ENCODE peak calls at places on chromosomes 4 and X, in nine cellular contexts. One of them, this sample, is unnamed.

GRCh38 chrX:36434521-36434920 is 515.0 kb downstream of the CFAP47 start:
- DNase-seq in ovary: no peak
- DNase-seq in Panc1: no peak
- DNase-seq in OCI-LY7: no peak
- DNase-seq in fibroblast of lung: peak; percentile 15
- DNase-seq in kidney: no peak
- DNase-seq in brain microvascular endothelial cell: no peak
- DNase-seq in thoracic aorta: no peak
- DNase-seq in AG04450: no peak
- DNase-seq in this sample: no peak

GRCh38 chr4:7912826-7913225 is 26.8 kb downstream of the AFAP1 start:
- DNase-seq in brain microvascular endothelial cell: no peak
- DNase-seq in thoracic aorta: no peak
- DNase-seq in Panc1: no peak
- DNase-seq in ovary: no peak
- DNase-seq in OCI-LY7: no peak
- DNase-seq in kidney: no peak
- DNase-seq in fibroblast of lung: no peak
- DNase-seq in AG04450: no peak
- DNase-seq in this sample: no peak

GRCh38 chr4:86218721-86219481 is 141.0 kb downstream of the MAPK10 start:
- DNase-seq in kidney: no peak
- DNase-seq in AG04450: peak; percentile 4
- DNase-seq in ovary: no peak
- DNase-seq in fibroblast of lung: peak; percentile 92
- DNase-seq in thoracic aorta: no peak
- DNase-seq in OCI-LY7: no peak
- DNase-seq in Panc1: no peak
- DNase-seq in brain microvascular endothelial cell: peak; percentile 23
- DNase-seq in this sample: no peak

GRCh38 chrX:39946822-39947221 is 150.9 kb downstream of the BCOR start:
- DNase-seq in OCI-LY7: no peak
- DNase-seq in ovary: no peak
- DNase-seq in kidney: peak; percentile 13
- DNase-seq in AG04450: peak; percentile 8
- DNase-seq in fibroblast of lung: peak; percentile 44
- DNase-seq in brain microvascular endothelial cell: peak; percentile 82
- DNase-seq in thoracic aorta: no peak
- DNase-seq in Panc1: no peak
- DNase-seq in this sample: no peak

GRCh38 chr4:152308925-152309324 is 227.0 kb downstream of the FBXW7 start:
- DNase-seq in thoracic aorta: no peak
- DNase-seq in ovary: no peak
- DNase-seq in AG04450: no peak
- DNase-seq in fibroblast of lung: no peak
- DNase-seq in brain microvascular endothelial cell: no peak
- DNase-seq in Panc1: no peak
- DNase-seq in OCI-LY7: no peak
- DNase-seq in kidney: no peak
- DNase-seq in this sample: no peak

GRCh38 chr4:184538023-184538599 is 63.8 kb upstream of the IRF2 start:
- DNase-seq in AG04450: peak; percentile 73
- DNase-seq in fibroblast of lung: peak; percentile 94
- DNase-seq in brain microvascular endothelial cell: peak; percentile 89
- DNase-seq in ovary: peak; percentile 92
- DNase-seq in kidney: peak; percentile 93
- DNase-seq in thoracic aorta: peak; percentile 75
- DNase-seq in OCI-LY7: peak; percentile 93
- DNase-seq in Panc1: peak; percentile 74
- DNase-seq in this sample: peak; percentile 41

GRCh38 chr4:145786830-145787229 is 106.9 kb downstream of the C4orf51 start:
- DNase-seq in OCI-LY7: no peak
- DNase-seq in Panc1: no peak
- DNase-seq in brain microvascular endothelial cell: no peak
- DNase-seq in ovary: no peak
- DNase-seq in fibroblast of lung: no peak
- DNase-seq in AG04450: no peak
- DNase-seq in kidney: no peak
- DNase-seq in thoracic aorta: no peak
- DNase-seq in this sample: no peak

GRCh38 chrX:150683536-150684146 is 9.6 kb upstream of the MTMR1 start:
- DNase-seq in kidney: no peak
- DNase-seq in fibroblast of lung: peak; percentile 49
- DNase-seq in ovary: no peak
- DNase-seq in thoracic aorta: no peak
- DNase-seq in AG04450: no peak
- DNase-seq in OCI-LY7: peak; percentile 62
- DNase-seq in brain microvascular endothelial cell: no peak
- DNase-seq in Panc1: no peak
- DNase-seq in this sample: peak; percentile 38

GRCh38 chr4:53716011-53716410 is 124.7 kb upstream of the LNX1 start:
- DNase-seq in OCI-LY7: no peak
- DNase-seq in ovary: no peak
- DNase-seq in brain microvascular endothelial cell: no peak
- DNase-seq in kidney: no peak
- DNase-seq in Panc1: no peak
- DNase-seq in fibroblast of lung: peak; percentile 12
- DNase-seq in AG04450: no peak
- DNase-seq in thoracic aorta: no peak
- DNase-seq in this sample: no peak

GRCh38 chr4:183797445-183798248 is 107.5 kb upstream of the STOX2 start:
- DNase-seq in OCI-LY7: no peak
- DNase-seq in kidney: peak; percentile 81
- DNase-seq in brain microvascular endothelial cell: no peak
- DNase-seq in ovary: no peak
- DNase-seq in fibroblast of lung: peak; percentile 14
- DNase-seq in Panc1: no peak
- DNase-seq in AG04450: no peak
- DNase-seq in thoracic aorta: no peak
- DNase-seq in this sample: no peak

GRCh38 chr4:174874898-174875297 is 43.3 kb upstream of the ADAM29 start:
- DNase-seq in Panc1: no peak
- DNase-seq in ovary: no peak
- DNase-seq in fibroblast of lung: no peak
- DNase-seq in AG04450: no peak
- DNase-seq in kidney: no peak
- DNase-seq in OCI-LY7: peak; percentile 59
- DNase-seq in thoracic aorta: no peak
- DNase-seq in brain microvascular endothelial cell: no peak
- DNase-seq in this sample: no peak

GRCh38 chrX:23312136-23312535 is 22.5 kb upstream of the PTCHD1 start:
- DNase-seq in ovary: no peak
- DNase-seq in fibroblast of lung: no peak
- DNase-seq in AG04450: no peak
- DNase-seq in brain microvascular endothelial cell: no peak
- DNase-seq in Panc1: no peak
- DNase-seq in thoracic aorta: no peak
- DNase-seq in kidney: no peak
- DNase-seq in OCI-LY7: no peak
- DNase-seq in this sample: no peak

GRCh38 chrX:23317799-23318724 is 16.6 kb upstream of the PTCHD1 start:
- DNase-seq in fibroblast of lung: peak; percentile 4
- DNase-seq in brain microvascular endothelial cell: peak; percentile 12
- DNase-seq in ovary: no peak
- DNase-seq in OCI-LY7: peak; percentile 20
- DNase-seq in thoracic aorta: no peak
- DNase-seq in Panc1: peak; percentile 39
- DNase-seq in AG04450: no peak
- DNase-seq in kidney: no peak
- DNase-seq in this sample: peak; percentile 14
- H3K4me3 ChIP-seq in fibroblast of lung: no peak overlapping the region
- H3K4me3 ChIP-seq in brain microvascular endothelial cell: no peak overlapping the region
- H3K4me3 ChIP-seq in ovary: no peak overlapping the region
- H3K4me3 ChIP-seq in OCI-LY7: no peak overlapping the region
- H3K4me3 ChIP-seq in thoracic aorta: no peak overlapping the region
- H3K4me3 ChIP-seq in Panc1: no peak overlapping the region
- H3K4me3 ChIP-seq in AG04450: no peak overlapping the region
- H3K4me3 ChIP-seq in kidney: no peak overlapping the region
- H3K4me3 ChIP-seq in this sample: no peak overlapping the region

GRCh38 chr4:52586069-52586468 is 73.0 kb downstream of the USP46 start:
- DNase-seq in ovary: no peak
- DNase-seq in kidney: no peak
- DNase-seq in OCI-LY7: no peak
- DNase-seq in brain microvascular endothelial cell: no peak
- DNase-seq in fibroblast of lung: no peak
- DNase-seq in Panc1: no peak
- DNase-seq in AG04450: no peak
- DNase-seq in thoracic aorta: no peak
- DNase-seq in this sample: no peak
- H3K4me3 ChIP-seq in ovary: no peak overlapping the region
- H3K4me3 ChIP-seq in kidney: no peak overlapping the region
- H3K4me3 ChIP-seq in OCI-LY7: no peak overlapping the region
- H3K4me3 ChIP-seq in brain microvascular endothelial cell: no peak overlapping the region
- H3K4me3 ChIP-seq in fibroblast of lung: no peak overlapping the region
- H3K4me3 ChIP-seq in Panc1: no peak overlapping the region
- H3K4me3 ChIP-seq in AG04450: no peak overlapping the region
- H3K4me3 ChIP-seq in thoracic aorta: no peak overlapping the region
- H3K4me3 ChIP-seq in this sample: no peak overlapping the region

GRCh38 chr4:123405212-123405856 is 8.7 kb downstream of the SPRY1 start:
- DNase-seq in Panc1: no peak
- DNase-seq in ovary: no peak
- DNase-seq in OCI-LY7: no peak
- DNase-seq in kidney: no peak
- DNase-seq in AG04450: no peak
- DNase-seq in brain microvascular endothelial cell: no peak
- DNase-seq in fibroblast of lung: no peak
- DNase-seq in thoracic aorta: no peak
- DNase-seq in this sample: no peak

GRCh38 chr4:123406862-123407261 is 10.3 kb downstream of the SPRY1 start:
- DNase-seq in fibroblast of lung: no peak
- DNase-seq in thoracic aorta: no peak
- DNase-seq in brain microvascular endothelial cell: no peak
- DNase-seq in AG04450: no peak
- DNase-seq in kidney: no peak
- DNase-seq in Panc1: no peak
- DNase-seq in OCI-LY7: no peak
- DNase-seq in ovary: no peak
- DNase-seq in this sample: no peak

GRCh38 chr4:123399638-123400358 is 3.2 kb downstream of the SPRY1 start:
- DNase-seq in thoracic aorta: no peak
- DNase-seq in brain microvascular endothelial cell: peak; percentile 36
- DNase-seq in kidney: no peak
- DNase-seq in Panc1: no peak
- DNase-seq in fibroblast of lung: peak; percentile 57
- DNase-seq in ovary: no peak
- DNase-seq in OCI-LY7: no peak
- DNase-seq in AG04450: no peak
- DNase-seq in this sample: no peak

GRCh38 chr4:123401466-123402175 is 5.0 kb downstream of the SPRY1 start:
- DNase-seq in Panc1: no peak
- DNase-seq in brain microvascular endothelial cell: no peak
- DNase-seq in thoracic aorta: no peak
- DNase-seq in OCI-LY7: no peak
- DNase-seq in AG04450: no peak
- DNase-seq in fibroblast of lung: no peak
- DNase-seq in kidney: peak; percentile 52
- DNase-seq in ovary: no peak
- DNase-seq in this sample: no peak

DNA sequence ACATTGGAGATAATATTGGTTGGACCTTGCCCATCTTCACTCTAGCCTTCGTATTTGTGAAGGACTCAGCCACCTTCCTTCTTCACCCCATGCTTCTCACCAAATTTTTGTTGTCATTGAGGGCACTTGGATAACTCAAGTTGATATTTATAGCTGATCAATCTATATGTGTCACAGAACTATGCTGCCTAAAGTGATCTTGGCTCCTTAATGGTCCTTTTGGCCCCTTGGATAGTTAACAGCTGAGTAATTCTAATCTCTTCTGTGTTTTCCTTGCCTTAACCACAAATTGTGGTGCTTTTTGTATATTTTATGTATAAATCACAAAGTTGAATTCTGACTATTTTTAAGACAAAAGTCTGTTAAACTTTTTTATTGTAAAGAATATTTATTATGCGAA is 6.6 kb downstream of the SPRY1 start:
- DNase-seq in Panc1: no peak
- DNase-seq in ovary: no peak
- DNase-seq in fibroblast of lung: no peak
- DNase-seq in OCI-LY7: no peak
- DNase-seq in thoracic aorta: no peak
- DNase-seq in kidney: no peak
- DNase-seq in brain microvascular endothelial cell: no peak
- DNase-seq in AG04450: no peak
- DNase-seq in this sample: no peak
- H3K4me3 ChIP-seq in Panc1: peak overlapping the region; percentile 90
- H3K4me3 ChIP-seq in ovary: no peak overlapping the region
- H3K4me3 ChIP-seq in fibroblast of lung: peak overlapping the region; percentile 74
- H3K4me3 ChIP-seq in OCI-LY7: no peak overlapping the region
- H3K4me3 ChIP-seq in thoracic aorta: peak overlapping the region; percentile 13
- H3K4me3 ChIP-seq in kidney: no peak overlapping the region
- H3K4me3 ChIP-seq in brain microvascular endothelial cell: no peak overlapping the region
- H3K4me3 ChIP-seq in AG04450: no peak overlapping the region
- H3K4me3 ChIP-seq in this sample: no peak overlapping the region

GRCh38 chrX:24643116-24643515 is 4.0 kb downstream of the PCYT1B start:
- DNase-seq in Panc1: no peak
- DNase-seq in OCI-LY7: no peak
- DNase-seq in fibroblast of lung: peak; percentile 4
- DNase-seq in kidney: no peak
- DNase-seq in thoracic aorta: no peak
- DNase-seq in ovary: no peak
- DNase-seq in AG04450: no peak
- DNase-seq in brain microvascular endothelial cell: no peak
- DNase-seq in this sample: no peak

GRCh38 chrX:24646745-24647182 is 383 bp downstream of the PCYT1B start:
- DNase-seq in kidney: no peak
- DNase-seq in AG04450: no peak
- DNase-seq in Panc1: no peak
- DNase-seq in ovary: no peak
- DNase-seq in fibroblast of lung: peak; percentile 14
- DNase-seq in brain microvascular endothelial cell: no peak
- DNase-seq in thoracic aorta: no peak
- DNase-seq in OCI-LY7: no peak
- DNase-seq in this sample: no peak

GRCh38 chrX:24651783-24652182 is 4.6 kb upstream of the PCYT1B start:
- DNase-seq in OCI-LY7: no peak
- DNase-seq in kidney: no peak
- DNase-seq in ovary: no peak
- DNase-seq in thoracic aorta: no peak
- DNase-seq in brain microvascular endothelial cell: no peak
- DNase-seq in AG04450: no peak
- DNase-seq in Panc1: no peak
- DNase-seq in fibroblast of lung: no peak
- DNase-seq in this sample: no peak

DNA sequence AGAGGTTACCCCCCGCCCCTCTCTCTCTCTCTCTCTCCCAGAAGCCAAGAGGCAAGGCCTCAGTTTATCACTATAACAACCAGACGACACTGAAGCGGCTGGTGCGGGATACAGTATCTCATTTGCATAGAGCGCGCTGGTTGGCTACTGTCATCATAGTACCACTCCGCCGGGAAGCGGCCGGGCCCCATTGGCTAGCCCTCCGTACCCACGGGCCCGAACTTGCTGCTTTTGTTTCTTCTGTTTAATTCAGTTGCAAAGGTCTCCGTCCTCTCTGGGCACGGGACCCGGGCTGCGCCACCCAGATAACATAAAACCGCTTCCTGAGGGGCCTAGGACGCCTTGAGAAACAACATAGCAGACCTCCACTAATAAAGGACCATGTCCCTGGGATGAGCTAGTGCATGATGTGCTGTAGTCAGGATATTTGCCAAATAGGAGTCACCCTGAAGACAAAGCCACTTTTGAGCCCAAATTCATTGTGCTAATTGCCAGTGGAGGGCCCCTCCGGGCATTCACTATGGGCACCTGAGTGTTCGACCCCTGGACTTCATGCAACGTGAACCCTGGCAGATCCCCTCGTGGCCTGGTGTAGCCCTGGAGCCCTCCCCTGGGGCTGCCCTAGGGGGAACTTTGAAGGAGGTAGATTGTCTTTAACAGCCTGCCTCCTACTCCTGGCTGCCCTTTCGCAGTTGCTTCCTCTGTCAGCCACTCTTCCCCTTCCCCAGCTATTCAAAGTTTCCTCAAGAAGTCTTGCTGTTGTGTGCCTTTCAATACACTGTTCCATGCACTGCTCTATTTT is at the start of gene PCYT1B:
- DNase-seq in Panc1: no peak
- DNase-seq in ovary: peak; percentile 68
- DNase-seq in kidney: peak; percentile 69
- DNase-seq in thoracic aorta: peak; percentile 9
- DNase-seq in AG04450: peak; percentile 3
- DNase-seq in brain microvascular endothelial cell: peak; percentile 60
- DNase-seq in fibroblast of lung: peak; percentile 68
- DNase-seq in OCI-LY7: no peak
- DNase-seq in this sample: no peak
- H3K4me3 ChIP-seq in Panc1: peak within 1 kb of the TSS; percentile 5
- H3K4me3 ChIP-seq in ovary: peak within 1 kb of the TSS; percentile 11
- H3K4me3 ChIP-seq in kidney: no peak within 1 kb of the TSS
- H3K4me3 ChIP-seq in thoracic aorta: peak within 1 kb of the TSS; percentile 67
- H3K4me3 ChIP-seq in AG04450: peak within 1 kb of the TSS; percentile 22
- H3K4me3 ChIP-seq in brain microvascular endothelial cell: peak within 1 kb of the TSS; percentile 44
- H3K4me3 ChIP-seq in fibroblast of lung: peak within 1 kb of the TSS; percentile 35
- H3K4me3 ChIP-seq in OCI-LY7: no peak within 1 kb of the TSS
- H3K4me3 ChIP-seq in this sample: no peak within 1 kb of the TSS